ENCODE peak calls at places on chromosomes 1 and 21, in six cellular contexts. One of them, this sample, is unnamed.

GRCh38 chr21:41953831-41954653 is at the start of gene C2CD2:
- DNase-seq in glutamatergic neuron: peak
- DNase-seq in endothelial cell: peak
- DNase-seq in GM23338: peak
- DNase-seq in B cell: peak
- DNase-seq in AG04449: no peak
- DNase-seq in this sample: peak

GRCh38 chr21:33355996-33356395 is 31.2 kb downstream of the IFNAR1 start:
- DNase-seq in glutamatergic neuron: no peak
- DNase-seq in endothelial cell: no peak
- DNase-seq in GM23338: no peak
- DNase-seq in B cell: no peak
- DNase-seq in AG04449: no peak
- DNase-seq in this sample: no peak

GRCh38 chr1:193927550-193927949 is 741.1 kb upstream of the B3GALT2 start:
- DNase-seq in glutamatergic neuron: no peak
- DNase-seq in endothelial cell: no peak
- DNase-seq in GM23338: peak
- DNase-seq in B cell: no peak
- DNase-seq in AG04449: no peak
- DNase-seq in this sample: no peak

GRCh38 chr1:31675161-31675560 is 28.7 kb downstream of the COL16A1 start:
- DNase-seq in glutamatergic neuron: no peak
- DNase-seq in endothelial cell: no peak
- DNase-seq in GM23338: no peak
- DNase-seq in B cell: no peak
- DNase-seq in AG04449: no peak
- DNase-seq in this sample: no peak

GRCh38 chr1:169148472-169149252 is 42.2 kb downstream of the ATP1B1 start:
- DNase-seq in glutamatergic neuron: no peak
- DNase-seq in endothelial cell: no peak
- DNase-seq in GM23338: no peak
- DNase-seq in B cell: no peak
- DNase-seq in AG04449: no peak
- DNase-seq in this sample: no peak

GRCh38 chr1:38246955-38247952 is 200.7 kb upstream of the POU3F1 start:
- DNase-seq in glutamatergic neuron: peak
- DNase-seq in endothelial cell: no peak
- DNase-seq in GM23338: no peak
- DNase-seq in B cell: no peak
- DNase-seq in AG04449: no peak
- DNase-seq in this sample: no peak

GRCh38 chr21:41859297-41859980 is 19.7 kb downstream of the PRDM15 start:
- DNase-seq in glutamatergic neuron: no peak
- DNase-seq in endothelial cell: no peak
- DNase-seq in GM23338: no peak
- DNase-seq in B cell: no peak
- DNase-seq in AG04449: no peak
- DNase-seq in this sample: no peak

GRCh38 chr1:228008391-228009115 is 1.8 kb downstream of the WNT3A start:
- DNase-seq in glutamatergic neuron: no peak
- DNase-seq in endothelial cell: no peak
- DNase-seq in GM23338: peak
- DNase-seq in B cell: no peak
- DNase-seq in AG04449: no peak
- DNase-seq in this sample: no peak

GRCh38 chr1:41919764-41920397 is 1.2 kb upstream of the HIVEP3 start:
- DNase-seq in glutamatergic neuron: peak
- DNase-seq in endothelial cell: no peak
- DNase-seq in GM23338: peak
- DNase-seq in B cell: peak
- DNase-seq in AG04449: no peak
- DNase-seq in this sample: peak

GRCh38 chr1:170041423-170042207 is 32.9 kb downstream of the KIFAP3 start:
- DNase-seq in glutamatergic neuron: no peak
- DNase-seq in endothelial cell: no peak
- DNase-seq in GM23338: no peak
- DNase-seq in B cell: no peak
- DNase-seq in AG04449: no peak
- DNase-seq in this sample: no peak

GRCh38 chr1:184457500-184457899 is 70.7 kb downstream of the C1orf21 start:
- DNase-seq in glutamatergic neuron: no peak
- DNase-seq in endothelial cell: no peak
- DNase-seq in GM23338: no peak
- DNase-seq in B cell: no peak
- DNase-seq in AG04449: peak
- DNase-seq in this sample: no peak

GRCh38 chr1:112904071-112904830 is 51.7 kb downstream of the SLC16A1 start:
- DNase-seq in glutamatergic neuron: no peak
- DNase-seq in endothelial cell: no peak
- DNase-seq in GM23338: no peak
- DNase-seq in B cell: no peak
- DNase-seq in AG04449: peak
- DNase-seq in this sample: peak

GRCh38 chr1:200951016-200951415 is 56.3 kb downstream of the INAVA start:
- DNase-seq in glutamatergic neuron: no peak
- DNase-seq in endothelial cell: no peak
- DNase-seq in GM23338: no peak
- DNase-seq in B cell: no peak
- DNase-seq in AG04449: no peak
- DNase-seq in this sample: no peak

GRCh38 chr1:2957329-2957728 is 63.9 kb upstream of the ACTRT2 start:
- DNase-seq in glutamatergic neuron: no peak
- DNase-seq in endothelial cell: no peak
- DNase-seq in GM23338: no peak
- DNase-seq in B cell: no peak
- DNase-seq in AG04449: no peak
- DNase-seq in this sample: no peak

GRCh38 chr1:37509181-37509580 is 5.4 kb downstream of the MEAF6 start:
- DNase-seq in glutamatergic neuron: no peak
- DNase-seq in endothelial cell: no peak
- DNase-seq in GM23338: peak
- DNase-seq in B cell: no peak
- DNase-seq in AG04449: no peak
- DNase-seq in this sample: no peak

GRCh38 chr1:95197616-95198252 is 36.3 kb upstream of the RWDD3 start:
- DNase-seq in glutamatergic neuron: no peak
- DNase-seq in endothelial cell: no peak
- DNase-seq in GM23338: no peak
- DNase-seq in B cell: no peak
- DNase-seq in AG04449: no peak
- DNase-seq in this sample: no peak

GRCh38 chr1:82007804-82008203 is 207.1 kb downstream of the ADGRL2 start:
- DNase-seq in glutamatergic neuron: no peak
- DNase-seq in endothelial cell: no peak
- DNase-seq in GM23338: no peak
- DNase-seq in B cell: no peak
- DNase-seq in AG04449: no peak
- DNase-seq in this sample: no peak

GRCh38 chr21:34039678-34040382 is 33.5 kb upstream of the MRPS6 start:
- DNase-seq in glutamatergic neuron: no peak
- DNase-seq in endothelial cell: no peak
- DNase-seq in GM23338: peak
- DNase-seq in B cell: no peak
- DNase-seq in AG04449: no peak
- DNase-seq in this sample: no peak

GRCh38 chr1:232211149-232211548 is 418.8 kb downstream of the SIPA1L2 start:
- DNase-seq in glutamatergic neuron: peak
- DNase-seq in endothelial cell: peak
- DNase-seq in GM23338: peak
- DNase-seq in B cell: no peak
- DNase-seq in AG04449: no peak
- DNase-seq in this sample: peak

GRCh38 chr1:84379128-84379527 is 19.2 kb upstream of the DNASE2B start:
- DNase-seq in glutamatergic neuron: no peak
- DNase-seq in endothelial cell: no peak
- DNase-seq in GM23338: no peak
- DNase-seq in B cell: no peak
- DNase-seq in AG04449: peak
- DNase-seq in this sample: no peak

GRCh38 chr21:21064353-21064752 is 66.1 kb downstream of the NCAM2 start:
- DNase-seq in glutamatergic neuron: no peak
- DNase-seq in endothelial cell: no peak
- DNase-seq in GM23338: no peak
- DNase-seq in B cell: no peak
- DNase-seq in AG04449: no peak
- DNase-seq in this sample: no peak

GRCh38 chr1:206833741-206834140 is 31.7 kb upstream of the IL20 start:
- DNase-seq in glutamatergic neuron: no peak
- DNase-seq in endothelial cell: no peak
- DNase-seq in GM23338: no peak
- DNase-seq in B cell: no peak
- DNase-seq in AG04449: no peak
- DNase-seq in this sample: no peak

GRCh38 chr1:2101946-2102345 is 51.7 kb downstream of the PRKCZ start:
- DNase-seq in glutamatergic neuron: no peak
- DNase-seq in endothelial cell: no peak
- DNase-seq in GM23338: no peak
- DNase-seq in B cell: no peak
- DNase-seq in AG04449: no peak
- DNase-seq in this sample: no peak

GRCh38 chr1:69263982-69264381 is 303.7 kb upstream of the LRRC7 start:
- DNase-seq in glutamatergic neuron: no peak
- DNase-seq in endothelial cell: no peak
- DNase-seq in GM23338: no peak
- DNase-seq in B cell: no peak
- DNase-seq in AG04449: no peak
- DNase-seq in this sample: no peak

GRCh38 chr21:25189497-25189896 is 417.8 kb downstream of the MRPL39 start:
- DNase-seq in glutamatergic neuron: no peak
- DNase-seq in endothelial cell: no peak
- DNase-seq in GM23338: no peak
- DNase-seq in B cell: no peak
- DNase-seq in AG04449: no peak
- DNase-seq in this sample: no peak

GRCh38 chr1:31812158-31812829 is 3.5 kb downstream of the SPOCD1 start:
- DNase-seq in glutamatergic neuron: no peak
- DNase-seq in endothelial cell: no peak
- DNase-seq in GM23338: no peak
- DNase-seq in B cell: no peak
- DNase-seq in AG04449: no peak
- DNase-seq in this sample: no peak

GRCh38 chr1:18943914-18944572 is 12.4 kb downstream of the IFFO2 start:
- DNase-seq in glutamatergic neuron: no peak
- DNase-seq in endothelial cell: no peak
- DNase-seq in GM23338: no peak
- DNase-seq in B cell: no peak
- DNase-seq in AG04449: no peak
- DNase-seq in this sample: no peak
- TF ChIP-seq CTCF in glutamatergic neuron: no peak
- TF ChIP-seq CTCF in endothelial cell: no peak
- TF ChIP-seq CTCF in GM23338: peak
- TF ChIP-seq CTCF in B cell: no peak
- TF ChIP-seq CTCF in AG04449: no peak
- TF ChIP-seq CTCF in this sample: no peak

GRCh38 chr1:172608098-172608601 is 50.8 kb upstream of the FASLG start:
- DNase-seq in glutamatergic neuron: no peak
- DNase-seq in endothelial cell: no peak
- DNase-seq in GM23338: no peak
- DNase-seq in B cell: no peak
- DNase-seq in AG04449: no peak
- DNase-seq in this sample: no peak

GRCh38 chr1:172605641-172606040 is 53.3 kb upstream of the FASLG start:
- DNase-seq in glutamatergic neuron: no peak
- DNase-seq in endothelial cell: no peak
- DNase-seq in GM23338: no peak
- DNase-seq in B cell: no peak
- DNase-seq in AG04449: no peak
- DNase-seq in this sample: no peak

GRCh38 chr1:172609528-172609927 is 49.4 kb upstream of the FASLG start:
- DNase-seq in glutamatergic neuron: no peak
- DNase-seq in endothelial cell: no peak
- DNase-seq in GM23338: peak
- DNase-seq in B cell: no peak
- DNase-seq in AG04449: no peak
- DNase-seq in this sample: no peak

GRCh38 chr1:172603816-172604215 is 55.1 kb upstream of the FASLG start:
- DNase-seq in glutamatergic neuron: no peak
- DNase-seq in endothelial cell: no peak
- DNase-seq in GM23338: no peak
- DNase-seq in B cell: no peak
- DNase-seq in AG04449: no peak
- DNase-seq in this sample: no peak

DNA sequence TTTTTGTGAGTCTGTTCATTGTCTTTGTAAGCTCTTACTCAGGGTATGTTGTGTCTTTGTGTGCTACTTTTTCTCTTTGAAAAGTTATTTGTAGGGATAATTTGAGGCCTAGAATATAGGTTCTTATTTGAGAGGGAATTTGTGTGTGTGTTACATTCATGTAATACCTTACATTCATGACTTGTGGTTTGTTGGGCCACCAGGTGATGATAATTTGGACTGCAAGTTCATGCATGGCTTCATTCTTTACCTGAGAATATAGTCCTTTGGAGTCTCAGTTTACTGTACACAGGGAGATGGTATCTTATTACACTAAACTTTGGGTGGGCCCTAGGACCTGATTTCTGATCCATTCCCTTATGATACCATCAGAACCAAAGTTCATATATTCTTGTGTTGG is 51.8 kb upstream of the FASLG start:
- DNase-seq in glutamatergic neuron: no peak
- DNase-seq in endothelial cell: no peak
- DNase-seq in GM23338: no peak
- DNase-seq in B cell: no peak
- DNase-seq in AG04449: no peak
- DNase-seq in this sample: no peak
- TF ChIP-seq CTCF in glutamatergic neuron: no peak
- TF ChIP-seq CTCF in endothelial cell: no peak
- TF ChIP-seq CTCF in GM23338: no peak
- TF ChIP-seq CTCF in B cell: no peak
- TF ChIP-seq CTCF in AG04449: no peak
- TF ChIP-seq CTCF in this sample: no peak

GRCh38 chr1:26029864-26030481 is 8.4 kb downstream of the EXTL1 start:
- DNase-seq in glutamatergic neuron: no peak
- DNase-seq in endothelial cell: no peak
- DNase-seq in GM23338: peak
- DNase-seq in B cell: no peak
- DNase-seq in AG04449: no peak
- DNase-seq in this sample: no peak
- TF ChIP-seq CTCF in glutamatergic neuron: no peak
- TF ChIP-seq CTCF in endothelial cell: no peak
- TF ChIP-seq CTCF in GM23338: peak
- TF ChIP-seq CTCF in B cell: no peak
- TF ChIP-seq CTCF in AG04449: no peak
- TF ChIP-seq CTCF in this sample: no peak

GRCh38 chr1:64861611-64862010 is 104.7 kb downstream of the JAK1 start:
- DNase-seq in glutamatergic neuron: no peak
- DNase-seq in endothelial cell: peak
- DNase-seq in GM23338: peak
- DNase-seq in B cell: peak
- DNase-seq in AG04449: no peak
- DNase-seq in this sample: peak
- TF ChIP-seq CTCF in glutamatergic neuron: no peak
- TF ChIP-seq CTCF in endothelial cell: no peak
- TF ChIP-seq CTCF in GM23338: peak
- TF ChIP-seq CTCF in B cell: no peak
- TF ChIP-seq CTCF in AG04449: peak
- TF ChIP-seq CTCF in this sample: no peak

GRCh38 chr1:118459871-118460270 is 274.8 kb upstream of the SPAG17 start:
- DNase-seq in glutamatergic neuron: no peak
- DNase-seq in endothelial cell: no peak
- DNase-seq in GM23338: peak
- DNase-seq in B cell: no peak
- DNase-seq in AG04449: no peak
- DNase-seq in this sample: no peak

GRCh38 chr1:118461154-118461553 is 276.1 kb upstream of the SPAG17 start:
- DNase-seq in glutamatergic neuron: no peak
- DNase-seq in endothelial cell: no peak
- DNase-seq in GM23338: peak
- DNase-seq in B cell: no peak
- DNase-seq in AG04449: no peak
- DNase-seq in this sample: no peak
- TF ChIP-seq CTCF in glutamatergic neuron: peak
- TF ChIP-seq CTCF in endothelial cell: peak
- TF ChIP-seq CTCF in GM23338: peak
- TF ChIP-seq CTCF in B cell: no peak
- TF ChIP-seq CTCF in AG04449: no peak
- TF ChIP-seq CTCF in this sample: no peak

This sample was measured in activated CD8-positive, alpha-beta T cell treated with anti-CD3 and anti-CD28 coated beads for 36 hours.